ENCODE peak calls at places on chromosomes 16 and 17, in five cellular contexts. T, B, L, E and Z are unnamed samples.

GRCh38 chr17:73194514-73195222 is 1.8 kb downstream of the COG1 start:
- DNase-seq in T (no peak), E (no peak), L (no peak), B (no peak), Z (peak; percentile 30)

GRCh38 chr16:53754938-53755910 is 51.3 kb downstream of the FTO start:
- DNase-seq in B (no peak), T (no peak), E (no peak), L (no peak), Z (no peak)

GRCh38 chr17:4187076-4187475 is 44.1 kb downstream of the CYB5D2 start:
- DNase-seq in B (no peak), L (no peak), E (peak; percentile 85), T (peak; percentile 88), Z (no peak)

GRCh38 chr16:30949655-30950515 is 1.0 kb downstream of the ORAI3 start:
- DNase-seq in L (peak; percentile 88), T (peak; percentile 90), E (peak; percentile 89), B (peak; percentile 79), Z (no peak)

GRCh38 chr17:7440823-7441174 is 1.5 kb downstream of the FGF11 start:
- DNase-seq in E (no peak), L (no peak), B (no peak), T (peak; percentile 89), Z (no peak)

GRCh38 chr17:28470266-28471126 is 2.9 kb upstream of the SLC13A2 start:
- DNase-seq in L (no peak), B (no peak), E (no peak), T (no peak), Z (no peak)

GRCh38 chr17:65495255-65496060 is 66.0 kb downstream of the AXIN2 start:
- DNase-seq in B (peak; percentile 13), L (no peak), E (no peak), T (peak; percentile 97), Z (no peak)

GRCh38 chr16:66653581-66654350 is 42.8 kb downstream of the CMTM4 start:
- DNase-seq in E (no peak), T (no peak), B (no peak), L (no peak), Z (no peak)

GRCh38 chr16:50269061-50269705 is 2.8 kb downstream of the ADCY7 start:
- DNase-seq in T (no peak), B (no peak), L (no peak), E (no peak), Z (no peak)

GRCh38 chr17:20304961-20305360 is 162.4 kb downstream of the LGALS9B start:
- DNase-seq in E (no peak), T (no peak), L (no peak), B (no peak), Z (no peak)

GRCh38 chr16:69325784-69326171 is 4.6 kb downstream of the PDF start:
- DNase-seq in L (no peak), B (no peak), T (peak; percentile 43), E (no peak), Z (no peak)

GRCh38 chr16:66299349-66299748 is 67.1 kb upstream of the CDH5 start:
- DNase-seq in L (no peak), T (no peak), B (no peak), E (no peak), Z (no peak)

DNA sequence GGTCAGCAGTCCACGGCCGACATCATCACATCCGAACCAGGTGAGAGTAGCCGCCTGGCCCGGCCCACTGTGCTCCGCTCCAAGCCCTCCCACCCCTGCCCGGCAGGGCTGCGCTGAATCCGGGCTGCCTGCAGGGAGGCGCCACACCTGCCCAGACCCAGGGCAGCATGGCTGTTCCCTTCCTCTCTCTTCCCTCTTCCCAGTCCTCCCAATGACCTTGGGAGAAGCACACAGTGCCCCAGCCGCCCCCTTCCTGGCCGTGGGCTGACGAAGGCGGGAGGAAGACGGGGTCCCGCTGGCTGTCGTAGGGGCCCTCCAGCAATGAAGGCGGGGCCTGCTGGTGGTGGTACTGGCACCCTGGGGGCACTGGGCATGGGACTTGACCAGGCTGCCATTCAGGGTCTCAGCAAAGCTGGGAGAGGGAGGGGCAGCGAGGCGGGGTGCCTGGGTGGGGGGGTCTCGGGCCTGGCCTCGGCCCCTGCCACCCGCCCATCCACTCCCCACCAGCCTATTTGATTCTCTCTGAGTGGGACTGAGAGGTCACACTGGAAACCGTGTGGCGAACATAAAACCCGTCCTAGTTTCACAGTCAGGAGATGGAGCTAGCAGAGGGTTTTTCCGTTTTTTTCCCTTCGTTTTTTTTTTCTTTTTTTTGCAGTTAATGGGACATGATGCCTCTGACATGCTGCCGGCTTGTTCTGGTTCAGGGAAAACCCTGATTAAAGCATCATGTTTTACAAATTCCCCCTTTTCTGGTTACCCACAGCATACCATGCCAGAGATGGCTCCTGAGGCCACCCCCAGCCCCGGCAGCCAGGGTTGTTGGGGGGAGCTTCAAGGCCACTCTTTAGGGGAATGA is 50.6 kb downstream of the BAHCC1 start:
- DNase-seq in B (no peak), T (peak; percentile 76), E (no peak), L (no peak), Z (no peak)
- TF ChIP-seq CTCF in B (peak; percentile 35), T (peak; percentile 36), E (no peak), L (no peak), Z (no peak)

DNA sequence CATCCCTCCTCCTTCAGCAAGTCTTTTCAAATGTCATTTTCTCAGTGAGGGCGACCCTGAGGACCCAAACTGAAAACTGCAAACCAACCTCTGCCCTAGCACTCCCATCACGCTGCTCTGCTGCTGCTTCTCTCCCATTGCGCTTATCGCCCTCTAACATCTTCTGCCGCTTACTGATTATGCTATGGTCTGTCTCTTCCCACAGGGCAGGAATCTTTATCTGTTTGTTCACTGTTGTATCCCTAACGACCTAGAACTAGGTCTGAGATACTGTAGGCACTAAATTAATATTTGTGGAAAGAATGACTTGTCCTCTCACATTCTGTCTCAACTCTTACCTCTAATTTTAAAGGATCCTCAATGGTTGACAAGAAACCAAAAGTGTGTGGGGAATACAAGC is 12.5 kb downstream of the ZSCAN32 start:
- DNase-seq in L (no peak), B (no peak), T (no peak), E (no peak), Z (no peak)
- H3K9me3 ChIP-seq in L (peaks cover 34% of the 10 kb centered on the region), B (peaks cover 20% of the 10 kb centered on the region), T (peaks cover 45% of the 10 kb centered on the region), E (peaks cover 83% of the 10 kb centered on the region), Z (peaks cover 60% of the 10 kb centered on the region)

DNA sequence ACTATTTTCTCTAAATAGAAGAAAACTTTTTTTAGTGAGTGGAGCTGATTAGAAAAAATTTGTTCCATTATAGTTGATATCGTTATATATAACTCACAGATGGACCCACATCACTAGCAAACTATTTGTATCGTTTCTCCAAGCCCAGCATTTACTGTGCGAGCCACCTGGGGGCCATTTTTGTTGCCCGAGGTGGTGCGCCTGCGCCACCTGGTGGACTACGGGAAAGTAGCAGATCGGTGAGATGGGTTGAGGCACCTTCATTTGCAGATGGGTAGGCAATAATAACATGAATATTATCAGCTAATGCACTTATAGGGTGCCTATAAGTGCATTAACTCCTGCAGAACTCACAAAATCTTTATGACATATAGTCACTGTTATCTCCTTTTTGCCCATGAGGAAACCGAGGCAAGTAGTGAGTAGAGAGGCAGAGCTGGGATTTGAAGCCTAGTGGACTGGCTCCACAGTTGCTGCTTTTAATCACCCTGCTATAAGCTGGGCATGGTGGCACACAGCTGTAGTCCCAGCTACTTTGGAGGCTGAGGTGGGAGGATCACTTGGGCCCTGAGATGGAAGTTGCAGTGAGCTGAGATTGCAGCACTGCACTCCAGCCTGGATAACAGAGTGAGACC is 23.2 kb upstream of the NTN1 start:
- DNase-seq in B (peak; percentile 51), L (peak; percentile 44), T (peak; percentile 95), E (no peak), Z (no peak)
- TF ChIP-seq CTCF in B (peak; percentile 98), L (peak; percentile 72), T (peak; percentile 99), E (peak; percentile 62), Z (peak; percentile 78)

DNA sequence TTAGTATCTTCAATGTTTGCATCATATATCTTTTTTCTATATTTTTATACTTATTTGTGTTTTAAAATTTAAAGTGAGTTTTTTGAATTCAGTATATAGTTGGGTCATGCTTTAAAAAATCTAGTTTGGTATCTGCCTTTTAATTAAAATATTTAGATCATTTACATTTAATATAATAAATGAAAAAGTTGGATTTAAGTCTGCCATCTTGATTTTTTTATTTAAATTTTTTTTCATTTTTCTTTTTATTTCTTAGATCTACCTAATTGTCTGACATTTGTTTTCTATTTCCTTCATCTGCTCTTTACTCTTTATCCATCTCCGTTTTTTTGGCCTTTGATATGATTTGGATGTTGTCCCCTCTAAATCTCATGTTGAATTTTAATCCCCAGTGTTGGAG is 50.0 kb upstream of the N4BP1 start:
- DNase-seq in E (no peak), B (no peak), L (no peak), T (no peak), Z (no peak)
- H3K9me3 ChIP-seq in E (peaks cover 26% of the 10 kb centered on the region), B (peaks cover 4% of the 10 kb centered on the region), L (peaks cover 8% of the 10 kb centered on the region), T (peaks cover 7% of the 10 kb centered on the region), Z (peaks cover 3% of the 10 kb centered on the region)

GRCh38 chr17:42183741-42184711 is 1.2 kb downstream of the HCRT start:
- DNase-seq in T (peak; percentile 97), B (peak; percentile 26), E (no peak), L (peak; percentile 48), Z (peak; percentile 21)
- TF ChIP-seq CTCF in T (peak; percentile 97), B (peak; percentile 76), E (no peak), L (peak; percentile 96), Z (peak; percentile 65)

DNA sequence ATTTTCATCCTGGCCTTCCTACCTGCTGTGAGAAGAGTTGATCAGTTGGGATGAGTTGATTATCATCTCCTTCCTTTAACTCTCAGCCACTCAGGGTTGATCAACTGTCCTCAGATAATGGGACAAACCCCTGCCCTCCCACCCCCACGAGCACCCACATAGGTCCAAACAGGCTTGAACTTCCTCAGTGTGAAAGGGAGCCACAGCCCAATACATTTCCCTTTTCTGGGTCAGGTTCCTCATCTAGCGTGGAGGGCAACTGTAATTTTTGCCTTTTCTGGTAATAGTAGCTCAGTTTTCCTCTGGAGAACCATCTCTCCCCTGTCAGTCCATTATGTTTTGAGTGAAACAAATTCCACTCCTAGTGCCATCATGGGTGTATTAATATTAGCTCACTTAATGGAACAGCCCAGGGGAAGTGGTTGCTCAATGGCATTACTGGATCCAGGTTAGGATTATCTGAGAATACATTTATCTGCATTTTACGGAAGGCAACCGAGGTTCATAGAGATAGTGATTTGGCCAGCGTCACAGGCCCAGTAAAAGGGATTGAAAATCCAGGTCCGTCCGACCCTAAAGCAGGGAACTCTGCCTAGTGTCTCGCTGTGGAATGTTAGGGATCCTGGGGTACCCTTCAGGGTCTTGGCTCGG is 476 bp upstream of the LPCAT2 start:
- DNase-seq in L (no peak), T (peak; percentile 29), E (no peak), B (no peak), Z (no peak)
- H3K9me3 ChIP-seq in L (no peaks in the 10 kb centered on the region), T (peaks cover 19% of the 10 kb centered on the region), E (peaks cover 11% of the 10 kb centered on the region), B (peaks cover 5% of the 10 kb centered on the region), Z (no peaks in the 10 kb centered on the region)

GRCh38 chr17:2138318-2138717 is 83.4 kb downstream of the HIC1 start:
- DNase-seq in L (no peak), E (no peak), T (peak; percentile 57), B (no peak), Z (no peak)
- TF ChIP-seq CTCF in L (no peak), E (no peak), T (no peak), B (no peak), Z (no peak)

GRCh38 chr16:15976929-15977637 is 27.7 kb downstream of the ABCC1 start:
- DNase-seq in T (no peak), L (no peak), B (no peak), E (no peak), Z (no peak)
- H3K9me3 ChIP-seq in T (peaks cover 58% of the 10 kb centered on the region), L (no peaks in the 10 kb centered on the region), B (peaks cover 35% of the 10 kb centered on the region), E (peaks cover 19% of the 10 kb centered on the region), Z (peaks cover 16% of the 10 kb centered on the region)